ENCODE peak calls at places on chromosomes 1 and 21, in ten cellular contexts. One of them, this sample, is unnamed.

GRCh38 chr1:93811646-93812045 is 67.4 kb downstream of the DNTTIP2 start:
- DNase-seq in ACHN: no peak
- DNase-seq in iris pigment epithelial cell: no peak
- DNase-seq in left cardiac atrium: no peak
- DNase-seq in NCI-H774: no peak
- DNase-seq in activated gamma-delta T cell treated with anti-CD3 and anti-CD28 coated beads, Interleukin-2, amount 50 U/mL, for 16 hours: no peak
- DNase-seq in RKO: no peak
- DNase-seq in GM10248: no peak
- DNase-seq in heart left ventricle: no peak
- DNase-seq in activated CD8-positive, alpha-beta memory T cell treated with anti-CD3 and anti-CD28 coated beads, Interleukin-2, amount 10 ng/mL, durations not matched to agents 7 days and 5 days: no peak
- DNase-seq in this sample: no peak

GRCh38 chr1:36922071-36922470 is 112.2 kb downstream of the GRIK3 start:
- DNase-seq in ACHN: no peak
- DNase-seq in iris pigment epithelial cell: no peak
- DNase-seq in left cardiac atrium: no peak
- DNase-seq in NCI-H774: no peak
- DNase-seq in activated gamma-delta T cell treated with anti-CD3 and anti-CD28 coated beads, Interleukin-2, amount 50 U/mL, for 16 hours: no peak
- DNase-seq in RKO: no peak
- DNase-seq in GM10248: no peak
- DNase-seq in heart left ventricle: no peak
- DNase-seq in activated CD8-positive, alpha-beta memory T cell treated with anti-CD3 and anti-CD28 coated beads, Interleukin-2, amount 10 ng/mL, durations not matched to agents 7 days and 5 days: no peak
- DNase-seq in this sample: no peak

GRCh38 chr1:225908013-225908640 is 15.9 kb downstream of the PYCR2 start:
- DNase-seq in ACHN: no peak
- DNase-seq in iris pigment epithelial cell: no peak
- DNase-seq in left cardiac atrium: no peak
- DNase-seq in NCI-H774: no peak
- DNase-seq in activated gamma-delta T cell treated with anti-CD3 and anti-CD28 coated beads, Interleukin-2, amount 50 U/mL, for 16 hours: no peak
- DNase-seq in RKO: no peak
- DNase-seq in GM10248: no peak
- DNase-seq in heart left ventricle: no peak
- DNase-seq in activated CD8-positive, alpha-beta memory T cell treated with anti-CD3 and anti-CD28 coated beads, Interleukin-2, amount 10 ng/mL, durations not matched to agents 7 days and 5 days: no peak
- DNase-seq in this sample: no peak

GRCh38 chr1:154861607-154862094 is 8.4 kb downstream of the KCNN3 start:
- DNase-seq in ACHN: no peak
- DNase-seq in iris pigment epithelial cell: peak
- DNase-seq in left cardiac atrium: no peak
- DNase-seq in NCI-H774: no peak
- DNase-seq in activated gamma-delta T cell treated with anti-CD3 and anti-CD28 coated beads, Interleukin-2, amount 50 U/mL, for 16 hours: no peak
- DNase-seq in RKO: no peak
- DNase-seq in GM10248: no peak
- DNase-seq in heart left ventricle: no peak
- DNase-seq in activated CD8-positive, alpha-beta memory T cell treated with anti-CD3 and anti-CD28 coated beads, Interleukin-2, amount 10 ng/mL, durations not matched to agents 7 days and 5 days: no peak
- DNase-seq in this sample: no peak

GRCh38 chr1:47433037-47433421 is 4.8 kb upstream of the FOXD2 start:
- DNase-seq in ACHN: no peak
- DNase-seq in iris pigment epithelial cell: no peak
- DNase-seq in left cardiac atrium: no peak
- DNase-seq in NCI-H774: no peak
- DNase-seq in activated gamma-delta T cell treated with anti-CD3 and anti-CD28 coated beads, Interleukin-2, amount 50 U/mL, for 16 hours: no peak
- DNase-seq in RKO: no peak
- DNase-seq in GM10248: no peak
- DNase-seq in heart left ventricle: no peak
- DNase-seq in activated CD8-positive, alpha-beta memory T cell treated with anti-CD3 and anti-CD28 coated beads, Interleukin-2, amount 10 ng/mL, durations not matched to agents 7 days and 5 days: no peak
- DNase-seq in this sample: no peak

GRCh38 chr1:31335007-31335406 is 37.9 kb downstream of the FABP3 start:
- DNase-seq in ACHN: peak
- DNase-seq in iris pigment epithelial cell: peak
- DNase-seq in left cardiac atrium: no peak
- DNase-seq in NCI-H774: peak
- DNase-seq in activated gamma-delta T cell treated with anti-CD3 and anti-CD28 coated beads, Interleukin-2, amount 50 U/mL, for 16 hours: no peak
- DNase-seq in RKO: peak
- DNase-seq in GM10248: peak
- DNase-seq in heart left ventricle: no peak
- DNase-seq in activated CD8-positive, alpha-beta memory T cell treated with anti-CD3 and anti-CD28 coated beads, Interleukin-2, amount 10 ng/mL, durations not matched to agents 7 days and 5 days: no peak
- DNase-seq in this sample: peak

GRCh38 chr1:160164121-160164520 is 12.7 kb downstream of the ATP1A4 start:
- DNase-seq in ACHN: no peak
- DNase-seq in iris pigment epithelial cell: no peak
- DNase-seq in left cardiac atrium: no peak
- DNase-seq in NCI-H774: no peak
- DNase-seq in activated gamma-delta T cell treated with anti-CD3 and anti-CD28 coated beads, Interleukin-2, amount 50 U/mL, for 16 hours: no peak
- DNase-seq in RKO: no peak
- DNase-seq in GM10248: no peak
- DNase-seq in heart left ventricle: no peak
- DNase-seq in activated CD8-positive, alpha-beta memory T cell treated with anti-CD3 and anti-CD28 coated beads, Interleukin-2, amount 10 ng/mL, durations not matched to agents 7 days and 5 days: no peak
- DNase-seq in this sample: peak

GRCh38 chr1:224430511-224431113 is 4.0 kb downstream of the WDR26 start:
- DNase-seq in ACHN: peak
- DNase-seq in iris pigment epithelial cell: peak
- DNase-seq in left cardiac atrium: no peak
- DNase-seq in NCI-H774: peak
- DNase-seq in activated gamma-delta T cell treated with anti-CD3 and anti-CD28 coated beads, Interleukin-2, amount 50 U/mL, for 16 hours: peak
- DNase-seq in RKO: peak
- DNase-seq in GM10248: peak
- DNase-seq in heart left ventricle: peak
- DNase-seq in activated CD8-positive, alpha-beta memory T cell treated with anti-CD3 and anti-CD28 coated beads, Interleukin-2, amount 10 ng/mL, durations not matched to agents 7 days and 5 days: peak
- DNase-seq in this sample: no peak

GRCh38 chr1:115411388-115412063 is 73.5 kb upstream of the NGF start:
- DNase-seq in ACHN: no peak
- DNase-seq in iris pigment epithelial cell: peak
- DNase-seq in left cardiac atrium: no peak
- DNase-seq in NCI-H774: peak
- DNase-seq in activated gamma-delta T cell treated with anti-CD3 and anti-CD28 coated beads, Interleukin-2, amount 50 U/mL, for 16 hours: no peak
- DNase-seq in RKO: no peak
- DNase-seq in GM10248: no peak
- DNase-seq in heart left ventricle: no peak
- DNase-seq in activated CD8-positive, alpha-beta memory T cell treated with anti-CD3 and anti-CD28 coated beads, Interleukin-2, amount 10 ng/mL, durations not matched to agents 7 days and 5 days: no peak
- DNase-seq in this sample: no peak

GRCh38 chr1:15948600-15949452 is 27.1 kb downstream of the ZBTB17 start:
- DNase-seq in ACHN: peak
- DNase-seq in iris pigment epithelial cell: peak
- DNase-seq in left cardiac atrium: peak
- DNase-seq in NCI-H774: no peak
- DNase-seq in activated gamma-delta T cell treated with anti-CD3 and anti-CD28 coated beads, Interleukin-2, amount 50 U/mL, for 16 hours: peak
- DNase-seq in RKO: no peak
- DNase-seq in GM10248: peak
- DNase-seq in heart left ventricle: peak
- DNase-seq in activated CD8-positive, alpha-beta memory T cell treated with anti-CD3 and anti-CD28 coated beads, Interleukin-2, amount 10 ng/mL, durations not matched to agents 7 days and 5 days: no peak
- DNase-seq in this sample: no peak

GRCh38 chr1:245879091-245879490 is 628.0 kb downstream of the SMYD3 start:
- DNase-seq in ACHN: no peak
- DNase-seq in iris pigment epithelial cell: peak
- DNase-seq in left cardiac atrium: no peak
- DNase-seq in NCI-H774: no peak
- DNase-seq in activated gamma-delta T cell treated with anti-CD3 and anti-CD28 coated beads, Interleukin-2, amount 50 U/mL, for 16 hours: no peak
- DNase-seq in RKO: no peak
- DNase-seq in GM10248: no peak
- DNase-seq in heart left ventricle: no peak
- DNase-seq in activated CD8-positive, alpha-beta memory T cell treated with anti-CD3 and anti-CD28 coated beads, Interleukin-2, amount 10 ng/mL, durations not matched to agents 7 days and 5 days: no peak
- DNase-seq in this sample: no peak

GRCh38 chr1:157198619-157199420 is 60.6 kb upstream of the ETV3 start:
- DNase-seq in ACHN: no peak
- DNase-seq in iris pigment epithelial cell: no peak
- DNase-seq in left cardiac atrium: no peak
- DNase-seq in NCI-H774: peak
- DNase-seq in activated gamma-delta T cell treated with anti-CD3 and anti-CD28 coated beads, Interleukin-2, amount 50 U/mL, for 16 hours: no peak
- DNase-seq in RKO: no peak
- DNase-seq in GM10248: no peak
- DNase-seq in heart left ventricle: no peak
- DNase-seq in activated CD8-positive, alpha-beta memory T cell treated with anti-CD3 and anti-CD28 coated beads, Interleukin-2, amount 10 ng/mL, durations not matched to agents 7 days and 5 days: no peak
- DNase-seq in this sample: no peak

GRCh38 chr1:204873714-204874113 is 3.1 kb downstream of the NFASC start:
- DNase-seq in ACHN: no peak
- DNase-seq in iris pigment epithelial cell: no peak
- DNase-seq in left cardiac atrium: no peak
- DNase-seq in NCI-H774: no peak
- DNase-seq in activated gamma-delta T cell treated with anti-CD3 and anti-CD28 coated beads, Interleukin-2, amount 50 U/mL, for 16 hours: no peak
- DNase-seq in RKO: no peak
- DNase-seq in GM10248: no peak
- DNase-seq in heart left ventricle: no peak
- DNase-seq in activated CD8-positive, alpha-beta memory T cell treated with anti-CD3 and anti-CD28 coated beads, Interleukin-2, amount 10 ng/mL, durations not matched to agents 7 days and 5 days: no peak
- DNase-seq in this sample: no peak

GRCh38 chr1:221458430-221459156 is 283.3 kb downstream of the DUSP10 start:
- DNase-seq in ACHN: no peak
- DNase-seq in iris pigment epithelial cell: peak
- DNase-seq in left cardiac atrium: no peak
- DNase-seq in NCI-H774: no peak
- DNase-seq in activated gamma-delta T cell treated with anti-CD3 and anti-CD28 coated beads, Interleukin-2, amount 50 U/mL, for 16 hours: no peak
- DNase-seq in RKO: no peak
- DNase-seq in GM10248: no peak
- DNase-seq in heart left ventricle: no peak
- DNase-seq in activated CD8-positive, alpha-beta memory T cell treated with anti-CD3 and anti-CD28 coated beads, Interleukin-2, amount 10 ng/mL, durations not matched to agents 7 days and 5 days: no peak
- DNase-seq in this sample: no peak

GRCh38 chr1:32272557-32273388 is 19.1 kb upstream of the HDAC1 start:
- DNase-seq in ACHN: no peak
- DNase-seq in iris pigment epithelial cell: no peak
- DNase-seq in left cardiac atrium: no peak
- DNase-seq in NCI-H774: no peak
- DNase-seq in activated gamma-delta T cell treated with anti-CD3 and anti-CD28 coated beads, Interleukin-2, amount 50 U/mL, for 16 hours: no peak
- DNase-seq in RKO: no peak
- DNase-seq in GM10248: no peak
- DNase-seq in heart left ventricle: no peak
- DNase-seq in activated CD8-positive, alpha-beta memory T cell treated with anti-CD3 and anti-CD28 coated beads, Interleukin-2, amount 10 ng/mL, durations not matched to agents 7 days and 5 days: no peak
- DNase-seq in this sample: no peak

GRCh38 chr1:115067460-115067859 is 21.8 kb downstream of the TSPAN2 start:
- DNase-seq in ACHN: peak
- DNase-seq in iris pigment epithelial cell: peak
- DNase-seq in left cardiac atrium: no peak
- DNase-seq in NCI-H774: no peak
- DNase-seq in activated gamma-delta T cell treated with anti-CD3 and anti-CD28 coated beads, Interleukin-2, amount 50 U/mL, for 16 hours: no peak
- DNase-seq in RKO: no peak
- DNase-seq in GM10248: no peak
- DNase-seq in heart left ventricle: no peak
- DNase-seq in activated CD8-positive, alpha-beta memory T cell treated with anti-CD3 and anti-CD28 coated beads, Interleukin-2, amount 10 ng/mL, durations not matched to agents 7 days and 5 days: no peak
- DNase-seq in this sample: no peak

GRCh38 chr1:33517596-33518250 is 45.3 kb downstream of the ZSCAN20 start:
- DNase-seq in ACHN: no peak
- DNase-seq in iris pigment epithelial cell: peak
- DNase-seq in left cardiac atrium: no peak
- DNase-seq in NCI-H774: no peak
- DNase-seq in activated gamma-delta T cell treated with anti-CD3 and anti-CD28 coated beads, Interleukin-2, amount 50 U/mL, for 16 hours: no peak
- DNase-seq in RKO: no peak
- DNase-seq in GM10248: no peak
- DNase-seq in heart left ventricle: no peak
- DNase-seq in activated CD8-positive, alpha-beta memory T cell treated with anti-CD3 and anti-CD28 coated beads, Interleukin-2, amount 10 ng/mL, durations not matched to agents 7 days and 5 days: no peak
- DNase-seq in this sample: no peak

GRCh38 chr1:150148834-150149489 is 754 bp upstream of the PLEKHO1 start:
- DNase-seq in ACHN: no peak
- DNase-seq in iris pigment epithelial cell: no peak
- DNase-seq in left cardiac atrium: no peak
- DNase-seq in NCI-H774: no peak
- DNase-seq in activated gamma-delta T cell treated with anti-CD3 and anti-CD28 coated beads, Interleukin-2, amount 50 U/mL, for 16 hours: no peak
- DNase-seq in RKO: no peak
- DNase-seq in GM10248: no peak
- DNase-seq in heart left ventricle: no peak
- DNase-seq in activated CD8-positive, alpha-beta memory T cell treated with anti-CD3 and anti-CD28 coated beads, Interleukin-2, amount 10 ng/mL, durations not matched to agents 7 days and 5 days: no peak
- DNase-seq in this sample: peak

GRCh38 chr1:47534040-47534328 is 96.1 kb downstream of the FOXD2 start:
- DNase-seq in ACHN: no peak
- DNase-seq in iris pigment epithelial cell: no peak
- DNase-seq in left cardiac atrium: no peak
- DNase-seq in NCI-H774: no peak
- DNase-seq in activated gamma-delta T cell treated with anti-CD3 and anti-CD28 coated beads, Interleukin-2, amount 50 U/mL, for 16 hours: no peak
- DNase-seq in RKO: no peak
- DNase-seq in GM10248: no peak
- DNase-seq in heart left ventricle: no peak
- DNase-seq in activated CD8-positive, alpha-beta memory T cell treated with anti-CD3 and anti-CD28 coated beads, Interleukin-2, amount 10 ng/mL, durations not matched to agents 7 days and 5 days: no peak
- DNase-seq in this sample: no peak

GRCh38 chr1:43882763-43883162 is 50.8 kb upstream of the ARTN start:
- DNase-seq in ACHN: no peak
- DNase-seq in iris pigment epithelial cell: no peak
- DNase-seq in left cardiac atrium: no peak
- DNase-seq in NCI-H774: no peak
- DNase-seq in activated gamma-delta T cell treated with anti-CD3 and anti-CD28 coated beads, Interleukin-2, amount 50 U/mL, for 16 hours: no peak
- DNase-seq in RKO: no peak
- DNase-seq in GM10248: no peak
- DNase-seq in heart left ventricle: no peak
- DNase-seq in activated CD8-positive, alpha-beta memory T cell treated with anti-CD3 and anti-CD28 coated beads, Interleukin-2, amount 10 ng/mL, durations not matched to agents 7 days and 5 days: no peak
- DNase-seq in this sample: no peak

GRCh38 chr1:31381394-31382287 is 8.8 kb upstream of the FABP3 start:
- DNase-seq in ACHN: no peak
- DNase-seq in iris pigment epithelial cell: no peak
- DNase-seq in left cardiac atrium: peak
- DNase-seq in NCI-H774: no peak
- DNase-seq in activated gamma-delta T cell treated with anti-CD3 and anti-CD28 coated beads, Interleukin-2, amount 50 U/mL, for 16 hours: no peak
- DNase-seq in RKO: no peak
- DNase-seq in GM10248: no peak
- DNase-seq in heart left ventricle: peak
- DNase-seq in activated CD8-positive, alpha-beta memory T cell treated with anti-CD3 and anti-CD28 coated beads, Interleukin-2, amount 10 ng/mL, durations not matched to agents 7 days and 5 days: no peak
- DNase-seq in this sample: no peak

GRCh38 chr1:98388431-98388830 is 273.1 kb upstream of the SNX7 start:
- DNase-seq in ACHN: peak
- DNase-seq in iris pigment epithelial cell: peak
- DNase-seq in left cardiac atrium: no peak
- DNase-seq in NCI-H774: no peak
- DNase-seq in activated gamma-delta T cell treated with anti-CD3 and anti-CD28 coated beads, Interleukin-2, amount 50 U/mL, for 16 hours: no peak
- DNase-seq in RKO: peak
- DNase-seq in GM10248: no peak
- DNase-seq in heart left ventricle: peak
- DNase-seq in activated CD8-positive, alpha-beta memory T cell treated with anti-CD3 and anti-CD28 coated beads, Interleukin-2, amount 10 ng/mL, durations not matched to agents 7 days and 5 days: peak
- DNase-seq in this sample: no peak

GRCh38 chr1:145927916-145928647 is 798 bp upstream of the RBM8A start:
- DNase-seq in ACHN: no peak
- DNase-seq in iris pigment epithelial cell: no peak
- DNase-seq in left cardiac atrium: no peak
- DNase-seq in NCI-H774: peak
- DNase-seq in activated gamma-delta T cell treated with anti-CD3 and anti-CD28 coated beads, Interleukin-2, amount 50 U/mL, for 16 hours: no peak
- DNase-seq in RKO: no peak
- DNase-seq in GM10248: no peak
- DNase-seq in heart left ventricle: no peak
- DNase-seq in activated CD8-positive, alpha-beta memory T cell treated with anti-CD3 and anti-CD28 coated beads, Interleukin-2, amount 10 ng/mL, durations not matched to agents 7 days and 5 days: no peak
- DNase-seq in this sample: peak

GRCh38 chr1:150144606-150145005 is 5.1 kb upstream of the PLEKHO1 start:
- DNase-seq in ACHN: no peak
- DNase-seq in iris pigment epithelial cell: no peak
- DNase-seq in left cardiac atrium: no peak
- DNase-seq in NCI-H774: no peak
- DNase-seq in activated gamma-delta T cell treated with anti-CD3 and anti-CD28 coated beads, Interleukin-2, amount 50 U/mL, for 16 hours: no peak
- DNase-seq in RKO: no peak
- DNase-seq in GM10248: no peak
- DNase-seq in heart left ventricle: no peak
- DNase-seq in activated CD8-positive, alpha-beta memory T cell treated with anti-CD3 and anti-CD28 coated beads, Interleukin-2, amount 10 ng/mL, durations not matched to agents 7 days and 5 days: no peak
- DNase-seq in this sample: no peak

GRCh38 chr1:37718901-37719571 is 26.7 kb downstream of the CDCA8 start:
- DNase-seq in ACHN: no peak
- DNase-seq in iris pigment epithelial cell: no peak
- DNase-seq in left cardiac atrium: no peak
- DNase-seq in NCI-H774: no peak
- DNase-seq in activated gamma-delta T cell treated with anti-CD3 and anti-CD28 coated beads, Interleukin-2, amount 50 U/mL, for 16 hours: no peak
- DNase-seq in RKO: no peak
- DNase-seq in GM10248: no peak
- DNase-seq in heart left ventricle: no peak
- DNase-seq in activated CD8-positive, alpha-beta memory T cell treated with anti-CD3 and anti-CD28 coated beads, Interleukin-2, amount 10 ng/mL, durations not matched to agents 7 days and 5 days: no peak
- DNase-seq in this sample: no peak

GRCh38 chr1:190244406-190244805 is 233.3 kb downstream of the BRINP3 start:
- DNase-seq in ACHN: no peak
- DNase-seq in iris pigment epithelial cell: no peak
- DNase-seq in left cardiac atrium: no peak
- DNase-seq in NCI-H774: no peak
- DNase-seq in activated gamma-delta T cell treated with anti-CD3 and anti-CD28 coated beads, Interleukin-2, amount 50 U/mL, for 16 hours: no peak
- DNase-seq in RKO: no peak
- DNase-seq in GM10248: no peak
- DNase-seq in heart left ventricle: no peak
- DNase-seq in activated CD8-positive, alpha-beta memory T cell treated with anti-CD3 and anti-CD28 coated beads, Interleukin-2, amount 10 ng/mL, durations not matched to agents 7 days and 5 days: no peak
- DNase-seq in this sample: no peak

GRCh38 chr1:42742141-42742540 is 2.1 kb upstream of the CLDN19 start:
- DNase-seq in ACHN: no peak
- DNase-seq in iris pigment epithelial cell: no peak
- DNase-seq in left cardiac atrium: no peak
- DNase-seq in NCI-H774: no peak
- DNase-seq in activated gamma-delta T cell treated with anti-CD3 and anti-CD28 coated beads, Interleukin-2, amount 50 U/mL, for 16 hours: no peak
- DNase-seq in RKO: no peak
- DNase-seq in GM10248: no peak
- DNase-seq in heart left ventricle: no peak
- DNase-seq in activated CD8-positive, alpha-beta memory T cell treated with anti-CD3 and anti-CD28 coated beads, Interleukin-2, amount 10 ng/mL, durations not matched to agents 7 days and 5 days: no peak
- DNase-seq in this sample: no peak

GRCh38 chr21:42228709-42229220 is 9.8 kb downstream of the ABCG1 start:
- DNase-seq in ACHN: no peak
- DNase-seq in iris pigment epithelial cell: no peak
- DNase-seq in left cardiac atrium: no peak
- DNase-seq in NCI-H774: no peak
- DNase-seq in activated gamma-delta T cell treated with anti-CD3 and anti-CD28 coated beads, Interleukin-2, amount 50 U/mL, for 16 hours: no peak
- DNase-seq in RKO: no peak
- DNase-seq in GM10248: no peak
- DNase-seq in heart left ventricle: no peak
- DNase-seq in activated CD8-positive, alpha-beta memory T cell treated with anti-CD3 and anti-CD28 coated beads, Interleukin-2, amount 10 ng/mL, durations not matched to agents 7 days and 5 days: no peak
- DNase-seq in this sample: no peak